ENCODE peak calls at places on chromosomes 1 and 21, in nine cellular contexts. T is NCI-H345; V is heart right ventricle; C is activated CD4-positive, alpha-beta T cell treated with anti-CD3 and anti-CD28 coated beads, Interleukin-2, amount 10 ng/mL, durations not matched to agents 7 days and 5 days; U is nephron progenitor cell; W is putamen; A is stimulated activated CD4-positive, alpha-beta T cell treated with anti-CD3 and anti-CD28 coated beads, Interleukin-12 subunit alpha, Interleukin-12 subunit beta, amount 100 ng/mL, for 48 hours; K is fibroblast of the aortic adventitia; H is HT1080. O is an unnamed sample.

GRCh38 chr1:178633068-178633467 is 92.0 kb upstream of the RALGPS2 start:
- DNase-seq in T (no peak), V (no peak), C (no peak), U (no peak), W (no peak), A (no peak), K (peak; percentile 70), H (peak; percentile 82), O (no peak)

GRCh38 chr21:32869459-32869858 is 97.9 kb upstream of the PAXBP1 start:
- DNase-seq in T (no peak), V (no peak), C (no peak), U (no peak), W (no peak), A (no peak), K (no peak), H (no peak), O (no peak)

GRCh38 chr21:26809745-26810144 is 35.5 kb downstream of the ADAMTS1 start:
- DNase-seq in T (no peak), V (no peak), C (no peak), U (no peak), W (no peak), A (no peak), K (no peak), H (no peak), O (no peak)

GRCh38 chr21:44352253-44352860 is 1.1 kb upstream of the TRPM2 start:
- DNase-seq in T (no peak), V (no peak), C (no peak), U (no peak), W (no peak), A (no peak), K (no peak), H (no peak), O (no peak)

GRCh38 chr1:215835951-215836350 is 268.8 kb downstream of the KCTD3 start:
- DNase-seq in T (no peak), V (no peak), C (no peak), U (no peak), W (no peak), A (no peak), K (peak; percentile 55), H (peak; percentile 11), O (no peak)

GRCh38 chr21:41622201-41622600 is 114.2 kb upstream of the TMPRSS2 start:
- DNase-seq in T (no peak), V (no peak), C (no peak), U (no peak), W (no peak), A (no peak), K (no peak), H (no peak), O (no peak)

GRCh38 chr1:2300004-2300771 is 72.1 kb downstream of the SKI start:
- DNase-seq in T (no peak), V (no peak), C (peak; percentile 81), U (no peak), W (no peak), A (peak; percentile 73), K (no peak), H (no peak), O (peak; percentile 62)

GRCh38 chr1:17874231-17874630 is 119.1 kb downstream of the ACTL8 start:
- DNase-seq in T (no peak), V (no peak), C (no peak), U (no peak), W (no peak), A (no peak), K (peak; percentile 94), H (peak; percentile 87), O (no peak)

GRCh38 chr1:212753766-212754165 is 37.8 kb downstream of the NSL1 start:
- DNase-seq in T (no peak), V (no peak), C (no peak), U (no peak), W (no peak), A (no peak), K (no peak), H (no peak), O (no peak)

GRCh38 chr1:185741551-185741950 is 7.4 kb downstream of the HMCN1 start:
- DNase-seq in T (no peak), V (no peak), C (no peak), U (no peak), W (no peak), A (no peak), K (peak; percentile 72), H (no peak), O (no peak)

GRCh38 chr1:205775717-205776056 is 405 bp upstream of the RAB29 start:
- DNase-seq in T (no peak), V (no peak), C (no peak), U (no peak), W (no peak), A (no peak), K (peak; percentile 87), H (no peak), O (no peak)

GRCh38 chr21:33115586-33116541 is 45.9 kb downstream of the OLIG1 start:
- DNase-seq in T (no peak), V (no peak), C (no peak), U (no peak), W (peak; percentile 92), A (no peak), K (no peak), H (no peak), O (peak; percentile 36)

GRCh38 chr1:46606255-46606965 is 2.3 kb upstream of the MKNK1 start:
- DNase-seq in T (peak; percentile 37), V (no peak), C (no peak), U (no peak), W (no peak), A (no peak), K (no peak), H (peak; percentile 38), O (no peak)

GRCh38 chr1:6035265-6035664 is 10.4 kb upstream of the KCNAB2 start:
- DNase-seq in T (no peak), V (no peak), C (no peak), U (no peak), W (no peak), A (no peak), K (no peak), H (no peak), O (no peak)

GRCh38 chr1:3060601-3061551 is 8.1 kb upstream of the PRDM16 start:
- DNase-seq in T (no peak), V (no peak), C (no peak), U (no peak), W (no peak), A (no peak), K (no peak), H (no peak), O (no peak)

GRCh38 chr1:186900539-186901237 is 71.9 kb downstream of the PLA2G4A start:
- DNase-seq in T (no peak), V (no peak), C (no peak), U (no peak), W (no peak), A (no peak), K (peak; percentile 62), H (no peak), O (no peak)

GRCh38 chr1:112636597-112637256 is 17.1 kb downstream of the CAPZA1 start:
- DNase-seq in T (no peak), V (no peak), C (no peak), U (no peak), W (peak; percentile 45), A (no peak), K (no peak), H (no peak), O (no peak)

GRCh38 chr1:44536357-44536756 is 131.3 kb downstream of the RNF220 start:
- DNase-seq in T (no peak), V (no peak), C (no peak), U (no peak), W (no peak), A (no peak), K (no peak), H (no peak), O (no peak)

GRCh38 chr1:65395887-65396612 is 24.4 kb upstream of the LEPR start:
- DNase-seq in T (no peak), V (no peak), C (no peak), U (no peak), W (no peak), A (no peak), K (peak; percentile 44), H (peak; percentile 85), O (no peak)

GRCh38 chr1:242554577-242554976 is 30.1 kb upstream of the PLD5 start:
- DNase-seq in T (no peak), V (no peak), C (no peak), U (no peak), W (no peak), A (no peak), K (no peak), H (peak; percentile 61), O (no peak)

GRCh38 chr1:61120998-61121397 is 38.6 kb downstream of the NFIA start:
- DNase-seq in T (no peak), V (no peak), C (no peak), U (no peak), W (no peak), A (no peak), K (peak; percentile 58), H (no peak), O (no peak)

GRCh38 chr21:41025057-41025390 is 142.9 kb upstream of the BACE2 start:
- DNase-seq in T (no peak), V (no peak), C (no peak), U (no peak), W (no peak), A (no peak), K (no peak), H (no peak), O (no peak)

GRCh38 chr21:43727571-43728466 is 8.9 kb downstream of the PDXK start:
- DNase-seq in T (no peak), V (no peak), C (no peak), U (no peak), W (no peak), A (no peak), K (no peak), H (no peak), O (no peak)

GRCh38 chr1:47572731-47573505 is 135.1 kb downstream of the FOXD2 start:
- DNase-seq in T (no peak), V (no peak), C (no peak), U (peak; percentile 51), W (peak; percentile 74), A (no peak), K (no peak), H (no peak), O (no peak)

GRCh38 chr1:15692121-15692682 is 8.1 kb downstream of the PLEKHM2 start:
- DNase-seq in T (no peak), V (no peak), C (no peak), U (no peak), W (no peak), A (no peak), K (peak; percentile 26), H (no peak), O (no peak)